ENCODE peak calls at places on chromosome 4, in five cellular contexts. K is HepG2, P is H1, Z is GM12878, I is K562. S is an unnamed sample.

GRCh38 chr4:52718123-52718522 is 33.1 kb downstream of the ERVMER34-1 start:
- DNase-seq in K (no peak), P (no peak), Z (no peak), I (peak), S (no peak)

GRCh38 chr4:122522944-122523343 is 66.4 kb upstream of the IL2 start:
- DNase-seq in K (no peak), P (no peak), Z (no peak), I (no peak), S (no peak)

GRCh38 chr4:54687887-54688841 is 30.4 kb downstream of the KIT start:
- DNase-seq in K (no peak), P (no peak), Z (no peak), I (no peak), S (no peak)

GRCh38 chr4:109820563-109820962 is 5.0 kb downstream of the GAR1 start:
- DNase-seq in K (no peak), P (no peak), Z (no peak), I (no peak), S (no peak)

GRCh38 chr4:78688385-78688784 is 87.8 kb upstream of the BMP2K start:
- DNase-seq in K (no peak), P (no peak), Z (no peak), I (no peak), S (no peak)

GRCh38 chr4:169640261-169640880 is 20.0 kb downstream of the CLCN3 start:
- DNase-seq in K (no peak), P (no peak), Z (no peak), I (no peak), S (no peak)

GRCh38 chr4:183563874-183564273 is 59.0 kb downstream of the ING2 start:
- DNase-seq in K (no peak), P (no peak), Z (no peak), I (no peak), S (no peak)

GRCh38 chr4:8061145-8061544 is 97.5 kb downstream of the ABLIM2 start:
- DNase-seq in K (no peak), P (no peak), Z (no peak), I (no peak), S (no peak)

GRCh38 chr4:5824635-5825034 is 68.3 kb downstream of the CRMP1 start:
- DNase-seq in K (peak), P (no peak), Z (no peak), I (peak), S (peak)

GRCh38 chr4:144968606-144969005 is 129.4 kb downstream of the ANAPC10 start:
- DNase-seq in K (no peak), P (no peak), Z (no peak), I (no peak), S (no peak)

GRCh38 chr4:84481077-84481878 is 17.8 kb downstream of the NKX6-1 start:
- DNase-seq in K (no peak), P (no peak), Z (no peak), I (no peak), S (no peak)

GRCh38 chr4:76954489-76954888 is 4.9 kb downstream of the SEPTIN11 start:
- DNase-seq in K (no peak), P (no peak), Z (no peak), I (no peak), S (no peak)

GRCh38 chr4:110628321-110629213 is 5.7 kb upstream of the PITX2 start:
- DNase-seq in K (no peak), P (no peak), Z (no peak), I (no peak), S (no peak)

GRCh38 chr4:82983450-82983849 is 27.2 kb downstream of the LIN54 start:
- DNase-seq in K (no peak), P (no peak), Z (no peak), I (no peak), S (no peak)

GRCh38 chr4:52594961-52595360 is 64.1 kb downstream of the USP46 start:
- DNase-seq in K (no peak), P (no peak), Z (no peak), I (no peak), S (no peak)

GRCh38 chr4:122612540-122612939 is 8.3 kb downstream of the IL21 start:
- DNase-seq in K (no peak), P (no peak), Z (no peak), I (no peak), S (no peak)

GRCh38 chr4:172515266-172515879 is 653.2 kb upstream of the GALNT7 start:
- DNase-seq in K (no peak), P (peak), Z (no peak), I (no peak), S (no peak)

GRCh38 chr4:100823066-100823992 is 305.5 kb upstream of the EMCN start:
- DNase-seq in K (peak), P (no peak), Z (peak), I (no peak), S (peak)

GRCh38 chr4:90958256-90958895 is 831.2 kb downstream of the CCSER1 start:
- DNase-seq in K (no peak), P (no peak), Z (no peak), I (no peak), S (peak)

GRCh38 chr4:2393353-2394270 is 24.8 kb downstream of the ZFYVE28 start:
- DNase-seq in K (peak), P (no peak), Z (no peak), I (peak), S (no peak)

GRCh38 chr4:47410271-47410670 is 53.2 kb downstream of the COMMD8 start:
- DNase-seq in K (no peak), P (no peak), Z (no peak), I (no peak), S (no peak)

GRCh38 chr4:132108784-132109183 is 1040.3 kb upstream of the PCDH10 start:
- DNase-seq in K (no peak), P (no peak), Z (no peak), I (no peak), S (no peak)

GRCh38 chr4:127888559-127888958 is 7.9 kb downstream of the PLK4 start:
- DNase-seq in K (no peak), P (no peak), Z (no peak), I (no peak), S (no peak)

GRCh38 chr4:139007640-139008039 is 7.9 kb upstream of the NOCT start:
- DNase-seq in K (no peak), P (no peak), Z (no peak), I (no peak), S (no peak)

GRCh38 chr4:162782778-162783507 is 383.7 kb downstream of the NAF1 start:
- DNase-seq in K (no peak), P (no peak), Z (no peak), I (peak), S (no peak)

GRCh38 chr4:185464887-185465286 is 6.6 kb downstream of the CCDC110 start:
- DNase-seq in K (no peak), P (no peak), Z (no peak), I (no peak), S (no peak)

GRCh38 chr4:185730849-185731608 is 81.0 kb downstream of the SORBS2 start:
- DNase-seq in K (no peak), P (no peak), Z (no peak), I (no peak), S (no peak)

GRCh38 chr4:182062458-182062857 is 180.7 kb upstream of the TENM3 start:
- DNase-seq in K (no peak), P (no peak), Z (no peak), I (no peak), S (no peak)

GRCh38 chr4:100369871-100370270 is 148.0 kb downstream of the EMCN start:
- DNase-seq in K (no peak), P (no peak), Z (no peak), I (no peak), S (no peak)

GRCh38 chr4:42706086-42706485 is 49.2 kb upstream of the ATP8A1 start:
- DNase-seq in K (no peak), P (no peak), Z (no peak), I (no peak), S (no peak)

GRCh38 chr4:108366716-108367115 is 198.0 kb upstream of the LEF1 start:
- DNase-seq in K (no peak), P (no peak), Z (no peak), I (no peak), S (no peak)

GRCh38 chr4:21879187-21879586 is 69.4 kb downstream of the KCNIP4 start:
- DNase-seq in K (peak), P (peak), Z (no peak), I (no peak), S (no peak)

GRCh38 chr4:48194986-48195773 is 61.1 kb upstream of the TXK start:
- DNase-seq in K (no peak), P (no peak), Z (no peak), I (no peak), S (no peak)

GRCh38 chr4:3220586-3221494 is 28.1 kb upstream of the MSANTD1 start:
- DNase-seq in K (no peak), P (no peak), Z (no peak), I (no peak), S (no peak)

GRCh38 chr4:113975578-113975977 is 3.9 kb downstream of the ARSJ start:
- DNase-seq in K (no peak), P (no peak), Z (no peak), I (no peak), S (no peak)
- H3K4me3 ChIP-seq in K (no peak), P (no peak), Z (no peak), I (no peak), S (no peak)

DNA sequence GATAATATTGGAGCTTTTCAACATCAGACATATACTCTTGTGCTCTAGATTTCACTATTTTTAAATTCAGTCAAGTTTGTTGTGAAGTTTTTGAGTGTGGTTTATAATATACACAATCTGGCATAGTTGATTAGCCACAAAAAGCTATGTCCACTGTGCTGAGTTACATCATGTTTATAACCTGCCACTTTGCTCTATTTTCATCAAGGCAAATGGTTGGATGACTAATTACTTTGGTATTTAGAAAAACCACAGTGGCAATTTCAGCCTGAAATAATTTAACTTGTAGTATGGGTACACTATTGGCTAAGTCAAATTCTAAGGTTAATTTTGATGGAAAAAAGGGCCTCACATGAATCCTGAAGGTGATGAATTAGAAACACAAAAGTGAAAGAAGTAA is 262.6 kb downstream of the C4orf33 start:
- DNase-seq in K (no peak), P (no peak), Z (no peak), I (no peak), S (peak)
- TF ChIP-seq SRF in K (no peak), P (no peak), Z (no peak), I (no peak), S (no peak)

DNA sequence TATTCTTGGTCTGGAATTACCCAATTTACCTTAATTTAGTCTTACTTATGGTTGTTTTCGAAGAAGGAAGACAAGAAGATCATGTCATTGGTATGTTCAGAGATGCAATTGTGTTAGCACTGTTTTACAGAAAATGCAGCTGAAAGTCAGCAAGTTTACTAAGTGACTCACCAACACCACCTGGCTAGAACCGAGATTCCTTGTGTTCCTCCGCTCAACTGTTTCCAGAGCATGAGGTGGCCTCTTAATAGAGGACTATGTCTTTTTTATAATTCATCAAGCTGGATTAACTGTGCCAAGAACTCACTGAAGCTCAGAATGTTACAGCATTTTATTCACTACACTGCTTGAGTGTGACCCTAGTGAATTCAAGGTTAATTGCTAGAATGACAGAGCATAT is 1573.6 kb upstream of the TENM3 start:
- DNase-seq in K (no peak), P (no peak), Z (no peak), I (no peak), S (no peak)
- H3K4me3 ChIP-seq in K (no peak), P (no peak), Z (no peak), I (no peak), S (no peak)

GRCh38 chr4:174522183-174523002 is at the start of gene HPGD:
- DNase-seq in K (no peak), P (peak), Z (no peak), I (peak), S (no peak)
- TF ChIP-seq SRF in K (no peak), P (no peak), Z (no peak), I (no peak), S (no peak)

GRCh38 chr4:94695389-94695788 is 62.4 kb upstream of the BMPR1B start:
- DNase-seq in K (no peak), P (no peak), Z (no peak), I (no peak), S (no peak)

GRCh38 chr4:94701606-94702300 is 56.0 kb upstream of the BMPR1B start:
- DNase-seq in K (no peak), P (no peak), Z (no peak), I (no peak), S (no peak)

DNA sequence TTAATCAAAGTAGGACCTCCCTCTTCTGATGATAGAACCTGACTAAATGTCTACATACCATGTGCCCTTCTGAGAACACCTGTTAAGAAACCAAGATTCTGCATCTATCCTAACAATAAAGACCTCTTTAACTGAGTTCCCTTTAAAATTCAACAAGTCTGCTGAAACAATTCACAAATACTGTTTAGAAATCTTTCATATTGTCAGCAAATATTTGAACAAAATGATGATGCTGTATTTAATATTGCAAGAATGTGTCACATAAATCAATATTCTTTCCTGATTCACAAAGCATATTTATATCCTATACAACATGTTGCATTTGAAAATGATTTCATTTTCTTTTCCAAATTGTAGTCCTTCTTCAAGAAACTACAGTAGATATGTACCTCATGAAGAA is 59.6 kb upstream of the BMPR1B start:
- DNase-seq in K (no peak), P (no peak), Z (no peak), I (no peak), S (no peak)
- H3K4me3 ChIP-seq in K (no peak), P (no peak), Z (no peak), I (no peak), S (no peak)

GRCh38 chr4:154908168-154908567 is 127.1 kb downstream of the RBM46 start:
- DNase-seq in K (no peak), P (no peak), Z (no peak), I (no peak), S (no peak)
- TF ChIP-seq SRF in K (no peak), P (no peak), Z (no peak), I (no peak), S (no peak)

DNA sequence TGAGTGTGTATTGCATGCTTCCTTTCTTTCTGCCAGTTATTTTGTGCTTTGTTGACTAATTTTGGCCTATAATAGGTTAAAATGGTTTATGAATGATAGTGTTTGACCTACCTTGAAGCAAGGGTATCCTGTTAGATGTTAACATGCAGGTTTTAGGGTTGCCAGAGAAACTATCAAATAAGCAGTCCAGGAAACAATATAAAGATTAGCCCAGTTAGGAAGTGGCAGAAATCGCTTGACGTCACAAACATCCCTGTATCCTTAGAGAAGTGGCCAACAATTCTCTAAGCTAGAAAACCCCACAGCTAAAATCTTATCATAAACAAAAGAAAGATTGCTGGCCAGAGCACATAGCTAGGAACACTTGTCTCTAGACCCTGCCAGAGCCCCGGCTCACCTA is 3.8 kb downstream of the NAP1L5 start:
- DNase-seq in K (no peak), P (no peak), Z (no peak), I (no peak), S (no peak)
- H3K4me3 ChIP-seq in K (no peak), P (no peak), Z (no peak), I (no peak), S (no peak)

GRCh38 chr4:186840771-186841301 is 117.2 kb upstream of the FAT1 start:
- DNase-seq in K (no peak), P (no peak), Z (no peak), I (peak), S (peak)

GRCh38 chr4:186845137-186845842 is 121.6 kb upstream of the FAT1 start:
- DNase-seq in K (peak), P (no peak), Z (no peak), I (peak), S (peak)

GRCh38 chr4:186840222-186840701 is 116.6 kb upstream of the FAT1 start:
- DNase-seq in K (no peak), P (no peak), Z (no peak), I (peak), S (peak)

GRCh38 chr4:186846426-186846825 is 122.8 kb upstream of the FAT1 start:
- DNase-seq in K (no peak), P (no peak), Z (no peak), I (no peak), S (no peak)

GRCh38 chr4:186844059-186844681 is 120.5 kb upstream of the FAT1 start:
- DNase-seq in K (no peak), P (no peak), Z (no peak), I (peak), S (no peak)
- TF ChIP-seq SRF in K (no peak), P (no peak), Z (no peak), I (no peak), S (no peak)

GRCh38 chr4:159060161-159060560 is 42.7 kb upstream of the RAPGEF2 start:
- DNase-seq in K (no peak), P (no peak), Z (no peak), I (no peak), S (no peak)
- H3K4me3 ChIP-seq in K (no peak), P (no peak), Z (no peak), I (no peak), S (no peak)

DNA sequence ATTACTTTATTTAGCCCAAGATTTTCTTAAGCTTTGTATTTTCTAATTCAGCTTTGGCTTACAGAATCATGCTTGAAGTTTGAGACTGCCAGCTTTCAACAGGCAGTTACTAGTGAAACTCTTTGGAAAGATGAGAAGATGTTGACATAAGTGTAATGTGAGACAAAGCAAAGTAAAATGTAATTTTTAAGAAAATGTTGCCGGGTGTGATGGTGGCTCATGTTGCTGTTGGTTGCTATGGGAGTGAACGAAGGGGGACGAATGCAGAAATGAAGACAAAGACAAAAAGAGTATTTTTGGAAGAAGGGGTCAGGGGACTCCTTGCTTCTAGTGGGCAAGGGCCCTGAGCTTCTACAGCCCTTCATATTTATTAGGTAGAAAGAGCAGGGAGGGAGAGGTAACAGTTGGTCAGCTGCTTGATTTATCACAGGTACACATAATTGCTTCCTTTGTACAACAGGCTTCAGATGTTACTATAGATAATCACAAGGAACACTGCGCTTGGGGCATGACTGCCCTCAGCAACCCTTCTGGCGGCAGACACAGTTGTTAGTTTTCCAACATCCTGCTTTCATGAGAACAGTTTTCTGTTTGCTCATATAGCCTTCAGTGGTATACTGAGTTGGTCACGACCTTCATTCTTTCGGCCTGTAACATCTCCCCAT is 11.9 kb upstream of the UGDH start:
- DNase-seq in K (no peak), P (no peak), Z (no peak), I (no peak), S (no peak)
- TF ChIP-seq SRF in K (no peak), P (no peak), Z (no peak), I (no peak), S (no peak)

S was measured in HCT116.